ENCODE peak calls at places on chromosomes 5 and 9, in seven cellular contexts. One of them, this sample, is unnamed.

GRCh38 chr9:5949103-5949699 is 58.5 kb downstream of the MLANA start:
- DNase-seq in caudate nucleus: no peak
- DNase-seq in T-cell: peak
- DNase-seq in stimulated activated CD4-positive, alpha-beta T cell treated with anti-CD3 and anti-CD28 coated beads, Interleukin-12 subunit alpha, Interleukin-12 subunit beta, amount 100 ng/mL, for 24 hours: no peak
- DNase-seq in cardiac muscle cell: no peak
- DNase-seq in stromal cell of bone marrow: no peak
- DNase-seq in foreskin fibroblast: peak
- DNase-seq in this sample: no peak

GRCh38 chr5:178993236-178993765 is 1.8 kb downstream of the GRM6 start:
- DNase-seq in caudate nucleus: no peak
- DNase-seq in T-cell: no peak
- DNase-seq in stimulated activated CD4-positive, alpha-beta T cell treated with anti-CD3 and anti-CD28 coated beads, Interleukin-12 subunit alpha, Interleukin-12 subunit beta, amount 100 ng/mL, for 24 hours: no peak
- DNase-seq in cardiac muscle cell: no peak
- DNase-seq in stromal cell of bone marrow: no peak
- DNase-seq in foreskin fibroblast: no peak
- DNase-seq in this sample: no peak

GRCh38 chr5:158119852-158120708 is 261.1 kb upstream of the CLINT1 start:
- DNase-seq in caudate nucleus: no peak
- DNase-seq in T-cell: no peak
- DNase-seq in stimulated activated CD4-positive, alpha-beta T cell treated with anti-CD3 and anti-CD28 coated beads, Interleukin-12 subunit alpha, Interleukin-12 subunit beta, amount 100 ng/mL, for 24 hours: no peak
- DNase-seq in cardiac muscle cell: no peak
- DNase-seq in stromal cell of bone marrow: peak
- DNase-seq in foreskin fibroblast: peak
- DNase-seq in this sample: peak

GRCh38 chr5:138874241-138874640 is 894 bp downstream of the LRRTM2 start:
- DNase-seq in caudate nucleus: peak
- DNase-seq in T-cell: no peak
- DNase-seq in stimulated activated CD4-positive, alpha-beta T cell treated with anti-CD3 and anti-CD28 coated beads, Interleukin-12 subunit alpha, Interleukin-12 subunit beta, amount 100 ng/mL, for 24 hours: no peak
- DNase-seq in cardiac muscle cell: no peak
- DNase-seq in stromal cell of bone marrow: no peak
- DNase-seq in foreskin fibroblast: no peak
- DNase-seq in this sample: no peak

GRCh38 chr9:96604005-96604320 is 15.7 kb downstream of the CDC14B start:
- DNase-seq in caudate nucleus: no peak
- DNase-seq in T-cell: no peak
- DNase-seq in stimulated activated CD4-positive, alpha-beta T cell treated with anti-CD3 and anti-CD28 coated beads, Interleukin-12 subunit alpha, Interleukin-12 subunit beta, amount 100 ng/mL, for 24 hours: no peak
- DNase-seq in cardiac muscle cell: no peak
- DNase-seq in stromal cell of bone marrow: peak
- DNase-seq in foreskin fibroblast: peak
- DNase-seq in this sample: no peak

GRCh38 chr5:132547269-132547668 is 3.9 kb upstream of the IL5 start:
- DNase-seq in caudate nucleus: no peak
- DNase-seq in T-cell: no peak
- DNase-seq in stimulated activated CD4-positive, alpha-beta T cell treated with anti-CD3 and anti-CD28 coated beads, Interleukin-12 subunit alpha, Interleukin-12 subunit beta, amount 100 ng/mL, for 24 hours: no peak
- DNase-seq in cardiac muscle cell: no peak
- DNase-seq in stromal cell of bone marrow: no peak
- DNase-seq in foreskin fibroblast: no peak
- DNase-seq in this sample: no peak

GRCh38 chr9:130544364-130544763 is 35.0 kb upstream of the FUBP3 start:
- DNase-seq in caudate nucleus: no peak
- DNase-seq in T-cell: no peak
- DNase-seq in stimulated activated CD4-positive, alpha-beta T cell treated with anti-CD3 and anti-CD28 coated beads, Interleukin-12 subunit alpha, Interleukin-12 subunit beta, amount 100 ng/mL, for 24 hours: no peak
- DNase-seq in cardiac muscle cell: no peak
- DNase-seq in stromal cell of bone marrow: no peak
- DNase-seq in foreskin fibroblast: no peak
- DNase-seq in this sample: no peak

GRCh38 chr9:95980262-95981125 is 105.0 kb downstream of the ERCC6L2 start:
- DNase-seq in caudate nucleus: no peak
- DNase-seq in T-cell: no peak
- DNase-seq in stimulated activated CD4-positive, alpha-beta T cell treated with anti-CD3 and anti-CD28 coated beads, Interleukin-12 subunit alpha, Interleukin-12 subunit beta, amount 100 ng/mL, for 24 hours: no peak
- DNase-seq in cardiac muscle cell: no peak
- DNase-seq in stromal cell of bone marrow: peak
- DNase-seq in foreskin fibroblast: peak
- DNase-seq in this sample: no peak

GRCh38 chr9:95508242-95508967 is 8.4 kb downstream of the PTCH1 start:
- DNase-seq in caudate nucleus: no peak
- DNase-seq in T-cell: no peak
- DNase-seq in stimulated activated CD4-positive, alpha-beta T cell treated with anti-CD3 and anti-CD28 coated beads, Interleukin-12 subunit alpha, Interleukin-12 subunit beta, amount 100 ng/mL, for 24 hours: no peak
- DNase-seq in cardiac muscle cell: no peak
- DNase-seq in stromal cell of bone marrow: no peak
- DNase-seq in foreskin fibroblast: no peak
- DNase-seq in this sample: no peak

GRCh38 chr5:74866653-74867162 is 521 bp upstream of the FAM169A start:
- DNase-seq in caudate nucleus: peak
- DNase-seq in T-cell: no peak
- DNase-seq in stimulated activated CD4-positive, alpha-beta T cell treated with anti-CD3 and anti-CD28 coated beads, Interleukin-12 subunit alpha, Interleukin-12 subunit beta, amount 100 ng/mL, for 24 hours: peak
- DNase-seq in cardiac muscle cell: peak
- DNase-seq in stromal cell of bone marrow: no peak
- DNase-seq in foreskin fibroblast: no peak
- DNase-seq in this sample: no peak

GRCh38 chr5:132484386-132484715 is 6.2 kb downstream of the IRF1 start:
- DNase-seq in caudate nucleus: no peak
- DNase-seq in T-cell: no peak
- DNase-seq in stimulated activated CD4-positive, alpha-beta T cell treated with anti-CD3 and anti-CD28 coated beads, Interleukin-12 subunit alpha, Interleukin-12 subunit beta, amount 100 ng/mL, for 24 hours: no peak
- DNase-seq in cardiac muscle cell: no peak
- DNase-seq in stromal cell of bone marrow: no peak
- DNase-seq in foreskin fibroblast: no peak
- DNase-seq in this sample: no peak

GRCh38 chr9:91863469-91863868 is 86.6 kb downstream of the ROR2 start:
- DNase-seq in caudate nucleus: no peak
- DNase-seq in T-cell: no peak
- DNase-seq in stimulated activated CD4-positive, alpha-beta T cell treated with anti-CD3 and anti-CD28 coated beads, Interleukin-12 subunit alpha, Interleukin-12 subunit beta, amount 100 ng/mL, for 24 hours: no peak
- DNase-seq in cardiac muscle cell: no peak
- DNase-seq in stromal cell of bone marrow: no peak
- DNase-seq in foreskin fibroblast: no peak
- DNase-seq in this sample: no peak

GRCh38 chr5:58543723-58544122 is 39.2 kb upstream of the RAB3C start:
- DNase-seq in caudate nucleus: no peak
- DNase-seq in T-cell: no peak
- DNase-seq in stimulated activated CD4-positive, alpha-beta T cell treated with anti-CD3 and anti-CD28 coated beads, Interleukin-12 subunit alpha, Interleukin-12 subunit beta, amount 100 ng/mL, for 24 hours: no peak
- DNase-seq in cardiac muscle cell: no peak
- DNase-seq in stromal cell of bone marrow: no peak
- DNase-seq in foreskin fibroblast: no peak
- DNase-seq in this sample: no peak

GRCh38 chr9:96241391-96241809 is 60.6 kb downstream of the HSD17B3 start:
- DNase-seq in caudate nucleus: no peak
- DNase-seq in T-cell: no peak
- DNase-seq in stimulated activated CD4-positive, alpha-beta T cell treated with anti-CD3 and anti-CD28 coated beads, Interleukin-12 subunit alpha, Interleukin-12 subunit beta, amount 100 ng/mL, for 24 hours: peak
- DNase-seq in cardiac muscle cell: no peak
- DNase-seq in stromal cell of bone marrow: no peak
- DNase-seq in foreskin fibroblast: no peak
- DNase-seq in this sample: no peak

GRCh38 chr5:3993856-3994473 is 398.3 kb downstream of the IRX1 start:
- DNase-seq in caudate nucleus: no peak
- DNase-seq in T-cell: no peak
- DNase-seq in stimulated activated CD4-positive, alpha-beta T cell treated with anti-CD3 and anti-CD28 coated beads, Interleukin-12 subunit alpha, Interleukin-12 subunit beta, amount 100 ng/mL, for 24 hours: no peak
- DNase-seq in cardiac muscle cell: no peak
- DNase-seq in stromal cell of bone marrow: no peak
- DNase-seq in foreskin fibroblast: no peak
- DNase-seq in this sample: no peak

GRCh38 chr5:158456756-158457155 is 597.8 kb upstream of the CLINT1 start:
- DNase-seq in caudate nucleus: no peak
- DNase-seq in T-cell: no peak
- DNase-seq in stimulated activated CD4-positive, alpha-beta T cell treated with anti-CD3 and anti-CD28 coated beads, Interleukin-12 subunit alpha, Interleukin-12 subunit beta, amount 100 ng/mL, for 24 hours: no peak
- DNase-seq in cardiac muscle cell: no peak
- DNase-seq in stromal cell of bone marrow: peak
- DNase-seq in foreskin fibroblast: peak
- DNase-seq in this sample: peak

GRCh38 chr5:130549884-130550552 is 615.0 kb downstream of the HINT1 start:
- DNase-seq in caudate nucleus: no peak
- DNase-seq in T-cell: no peak
- DNase-seq in stimulated activated CD4-positive, alpha-beta T cell treated with anti-CD3 and anti-CD28 coated beads, Interleukin-12 subunit alpha, Interleukin-12 subunit beta, amount 100 ng/mL, for 24 hours: no peak
- DNase-seq in cardiac muscle cell: no peak
- DNase-seq in stromal cell of bone marrow: peak
- DNase-seq in foreskin fibroblast: peak
- DNase-seq in this sample: peak

GRCh38 chr9:86801246-86801645 is 146.1 kb downstream of the GAS1 start:
- DNase-seq in caudate nucleus: no peak
- DNase-seq in T-cell: no peak
- DNase-seq in stimulated activated CD4-positive, alpha-beta T cell treated with anti-CD3 and anti-CD28 coated beads, Interleukin-12 subunit alpha, Interleukin-12 subunit beta, amount 100 ng/mL, for 24 hours: no peak
- DNase-seq in cardiac muscle cell: no peak
- DNase-seq in stromal cell of bone marrow: no peak
- DNase-seq in foreskin fibroblast: no peak
- DNase-seq in this sample: peak

GRCh38 chr9:121620777-121621437 is 30.5 kb upstream of the DAB2IP start:
- DNase-seq in caudate nucleus: no peak
- DNase-seq in T-cell: no peak
- DNase-seq in stimulated activated CD4-positive, alpha-beta T cell treated with anti-CD3 and anti-CD28 coated beads, Interleukin-12 subunit alpha, Interleukin-12 subunit beta, amount 100 ng/mL, for 24 hours: no peak
- DNase-seq in cardiac muscle cell: peak
- DNase-seq in stromal cell of bone marrow: no peak
- DNase-seq in foreskin fibroblast: no peak
- DNase-seq in this sample: no peak

GRCh38 chr5:94021246-94021645 is 279.8 kb upstream of the POU5F2 start:
- DNase-seq in caudate nucleus: no peak
- DNase-seq in T-cell: no peak
- DNase-seq in stimulated activated CD4-positive, alpha-beta T cell treated with anti-CD3 and anti-CD28 coated beads, Interleukin-12 subunit alpha, Interleukin-12 subunit beta, amount 100 ng/mL, for 24 hours: no peak
- DNase-seq in cardiac muscle cell: no peak
- DNase-seq in stromal cell of bone marrow: no peak
- DNase-seq in foreskin fibroblast: peak
- DNase-seq in this sample: no peak

GRCh38 chr5:172004824-172005237 is 1.6 kb downstream of the FBXW11 start:
- DNase-seq in caudate nucleus: no peak
- DNase-seq in T-cell: no peak
- DNase-seq in stimulated activated CD4-positive, alpha-beta T cell treated with anti-CD3 and anti-CD28 coated beads, Interleukin-12 subunit alpha, Interleukin-12 subunit beta, amount 100 ng/mL, for 24 hours: peak
- DNase-seq in cardiac muscle cell: no peak
- DNase-seq in stromal cell of bone marrow: no peak
- DNase-seq in foreskin fibroblast: no peak
- DNase-seq in this sample: no peak

GRCh38 chr9:131809941-131810344 is 70.1 kb upstream of the RAPGEF1 start:
- DNase-seq in caudate nucleus: no peak
- DNase-seq in T-cell: no peak
- DNase-seq in stimulated activated CD4-positive, alpha-beta T cell treated with anti-CD3 and anti-CD28 coated beads, Interleukin-12 subunit alpha, Interleukin-12 subunit beta, amount 100 ng/mL, for 24 hours: no peak
- DNase-seq in cardiac muscle cell: no peak
- DNase-seq in stromal cell of bone marrow: peak
- DNase-seq in foreskin fibroblast: peak
- DNase-seq in this sample: no peak

GRCh38 chr5:127876384-127876783 is 173.2 kb downstream of the CCDC192 start:
- DNase-seq in caudate nucleus: no peak
- DNase-seq in T-cell: no peak
- DNase-seq in stimulated activated CD4-positive, alpha-beta T cell treated with anti-CD3 and anti-CD28 coated beads, Interleukin-12 subunit alpha, Interleukin-12 subunit beta, amount 100 ng/mL, for 24 hours: no peak
- DNase-seq in cardiac muscle cell: peak
- DNase-seq in stromal cell of bone marrow: no peak
- DNase-seq in foreskin fibroblast: no peak
- DNase-seq in this sample: no peak

GRCh38 chr5:178563621-178564020 is 26.6 kb downstream of the COL23A1 start:
- DNase-seq in caudate nucleus: no peak
- DNase-seq in T-cell: no peak
- DNase-seq in stimulated activated CD4-positive, alpha-beta T cell treated with anti-CD3 and anti-CD28 coated beads, Interleukin-12 subunit alpha, Interleukin-12 subunit beta, amount 100 ng/mL, for 24 hours: no peak
- DNase-seq in cardiac muscle cell: no peak
- DNase-seq in stromal cell of bone marrow: no peak
- DNase-seq in foreskin fibroblast: no peak
- DNase-seq in this sample: no peak

GRCh38 chr9:95382433-95382832 is 64.9 kb upstream of the FANCC start:
- DNase-seq in caudate nucleus: no peak
- DNase-seq in T-cell: no peak
- DNase-seq in stimulated activated CD4-positive, alpha-beta T cell treated with anti-CD3 and anti-CD28 coated beads, Interleukin-12 subunit alpha, Interleukin-12 subunit beta, amount 100 ng/mL, for 24 hours: no peak
- DNase-seq in cardiac muscle cell: no peak
- DNase-seq in stromal cell of bone marrow: no peak
- DNase-seq in foreskin fibroblast: no peak
- DNase-seq in this sample: no peak

GRCh38 chr9:116212986-116213672 is 59.5 kb downstream of the PAPPA start:
- DNase-seq in caudate nucleus: no peak
- DNase-seq in T-cell: no peak
- DNase-seq in stimulated activated CD4-positive, alpha-beta T cell treated with anti-CD3 and anti-CD28 coated beads, Interleukin-12 subunit alpha, Interleukin-12 subunit beta, amount 100 ng/mL, for 24 hours: no peak
- DNase-seq in cardiac muscle cell: no peak
- DNase-seq in stromal cell of bone marrow: no peak
- DNase-seq in foreskin fibroblast: no peak
- DNase-seq in this sample: no peak

GRCh38 chr5:373710-374602 is 52.4 kb downstream of the AHRR start:
- DNase-seq in caudate nucleus: no peak
- DNase-seq in T-cell: peak
- DNase-seq in stimulated activated CD4-positive, alpha-beta T cell treated with anti-CD3 and anti-CD28 coated beads, Interleukin-12 subunit alpha, Interleukin-12 subunit beta, amount 100 ng/mL, for 24 hours: peak
- DNase-seq in cardiac muscle cell: peak
- DNase-seq in stromal cell of bone marrow: peak
- DNase-seq in foreskin fibroblast: peak
- DNase-seq in this sample: no peak

GRCh38 chr9:10265102-10265708 is 347.6 kb downstream of the PTPRD start:
- DNase-seq in caudate nucleus: no peak
- DNase-seq in T-cell: no peak
- DNase-seq in stimulated activated CD4-positive, alpha-beta T cell treated with anti-CD3 and anti-CD28 coated beads, Interleukin-12 subunit alpha, Interleukin-12 subunit beta, amount 100 ng/mL, for 24 hours: no peak
- DNase-seq in cardiac muscle cell: no peak
- DNase-seq in stromal cell of bone marrow: peak
- DNase-seq in foreskin fibroblast: no peak
- DNase-seq in this sample: no peak

GRCh38 chr5:179287631-179288030 is 57.6 kb downstream of the ADAMTS2 start:
- DNase-seq in caudate nucleus: no peak
- DNase-seq in T-cell: no peak
- DNase-seq in stimulated activated CD4-positive, alpha-beta T cell treated with anti-CD3 and anti-CD28 coated beads, Interleukin-12 subunit alpha, Interleukin-12 subunit beta, amount 100 ng/mL, for 24 hours: no peak
- DNase-seq in cardiac muscle cell: no peak
- DNase-seq in stromal cell of bone marrow: no peak
- DNase-seq in foreskin fibroblast: no peak
- DNase-seq in this sample: no peak